ENCODE peak calls at places on chromosomes 11 and 22, in five cellular contexts. One of them, this sample, is unnamed.
A peak's percentile ranks its signal among the peaks of the same experiment; 100 is the strongest.

GRCh38 chr11:3920148-3920852 is 64.8 kb downstream of the STIM1 start:
- DNase-seq in astrocyte: peak; percentile 74
- DNase-seq in GM23338: no peak
- DNase-seq in hepatocyte: no peak
- DNase-seq in IMR-90: peak; percentile 67
- DNase-seq in this sample: peak; percentile 91

GRCh38 chr11:3095712-3096361 is 38.6 kb upstream of the CARS1 start:
- DNase-seq in astrocyte: peak; percentile 77
- DNase-seq in hepatocyte: peak; percentile 39
- DNase-seq in GM23338: no peak
- DNase-seq in IMR-90: peak; percentile 91
- DNase-seq in this sample: peak; percentile 88

GRCh38 chr11:107550304-107550703 is 15.2 kb downstream of the ALKBH8 start:
- DNase-seq in GM23338: no peak
- DNase-seq in IMR-90: no peak
- DNase-seq in hepatocyte: no peak
- DNase-seq in astrocyte: no peak
- DNase-seq in this sample: no peak

GRCh38 chr22:47814474-47814873 is 1052.0 kb downstream of the TBC1D22A start:
- DNase-seq in GM23338: no peak
- DNase-seq in hepatocyte: no peak
- DNase-seq in IMR-90: no peak
- DNase-seq in astrocyte: no peak
- DNase-seq in this sample: no peak

GRCh38 chr11:133082851-133083488 is 449.3 kb downstream of the OPCML start:
- DNase-seq in IMR-90: peak; percentile 17
- DNase-seq in astrocyte: peak; percentile 25
- DNase-seq in GM23338: peak; percentile 83
- DNase-seq in hepatocyte: peak; percentile 88
- DNase-seq in this sample: peak; percentile 35

GRCh38 chr11:33778682-33779081 is 4.4 kb upstream of the FBXO3 start:
- DNase-seq in astrocyte: peak; percentile 88
- DNase-seq in GM23338: peak; percentile 44
- DNase-seq in hepatocyte: peak; percentile 51
- DNase-seq in IMR-90: peak; percentile 83
- DNase-seq in this sample: peak; percentile 80

GRCh38 chr11:101721270-101721669 is 137.5 kb upstream of the TRPC6 start:
- DNase-seq in IMR-90: peak; percentile 1
- DNase-seq in GM23338: no peak
- DNase-seq in astrocyte: peak; percentile 2
- DNase-seq in hepatocyte: no peak
- DNase-seq in this sample: peak; percentile 20

GRCh38 chr11:79950172-79950571 is 509.3 kb upstream of the TENM4 start:
- DNase-seq in IMR-90: no peak
- DNase-seq in hepatocyte: no peak
- DNase-seq in astrocyte: no peak
- DNase-seq in GM23338: peak; percentile 37
- DNase-seq in this sample: no peak

GRCh38 chr11:69894126-69895047 is 75.2 kb upstream of the FGF3 start:
- DNase-seq in hepatocyte: no peak
- DNase-seq in GM23338: no peak
- DNase-seq in astrocyte: peak; percentile 10
- DNase-seq in IMR-90: peak; percentile 77
- DNase-seq in this sample: peak; percentile 20

GRCh38 chr11:94769897-94770296 is 1.7 kb downstream of the AMOTL1 start:
- DNase-seq in astrocyte: no peak
- DNase-seq in IMR-90: no peak
- DNase-seq in GM23338: no peak
- DNase-seq in hepatocyte: no peak
- DNase-seq in this sample: no peak

GRCh38 chr11:92224394-92225205 is at the start of gene FAT3:
- DNase-seq in hepatocyte: peak; percentile 77
- DNase-seq in GM23338: peak; percentile 81
- DNase-seq in astrocyte: peak; percentile 71
- DNase-seq in IMR-90: peak; percentile 41
- DNase-seq in this sample: peak; percentile 80

GRCh38 chr11:14672635-14673034 is 29.0 kb downstream of the PDE3B start:
- DNase-seq in hepatocyte: no peak
- DNase-seq in GM23338: no peak
- DNase-seq in IMR-90: peak; percentile 73
- DNase-seq in astrocyte: peak; percentile 20
- DNase-seq in this sample: peak; percentile 67

GRCh38 chr11:95135155-95135554 is 45.5 kb downstream of the ENDOD1 start:
- DNase-seq in hepatocyte: no peak
- DNase-seq in IMR-90: no peak
- DNase-seq in GM23338: no peak
- DNase-seq in astrocyte: no peak
- DNase-seq in this sample: peak; percentile 43

GRCh38 chr22:44682556-44683168 is 19.3 kb upstream of the PRR5 start:
- DNase-seq in hepatocyte: no peak
- DNase-seq in GM23338: no peak
- DNase-seq in astrocyte: no peak
- DNase-seq in IMR-90: no peak
- DNase-seq in this sample: no peak

GRCh38 chr11:120869516-120870011 is 154.3 kb upstream of the TBCEL start:
- DNase-seq in astrocyte: no peak
- DNase-seq in hepatocyte: no peak
- DNase-seq in IMR-90: no peak
- DNase-seq in GM23338: no peak
- DNase-seq in this sample: no peak

GRCh38 chr11:102184269-102184987 is 74.2 kb downstream of the YAP1 start:
- DNase-seq in astrocyte: no peak
- DNase-seq in IMR-90: no peak
- DNase-seq in GM23338: no peak
- DNase-seq in hepatocyte: no peak
- DNase-seq in this sample: no peak

GRCh38 chr11:11218287-11218986 is 134.6 kb downstream of the CSNK2A3 start:
- DNase-seq in astrocyte: no peak
- DNase-seq in IMR-90: no peak
- DNase-seq in hepatocyte: peak; percentile 31
- DNase-seq in GM23338: no peak
- DNase-seq in this sample: no peak

GRCh38 chr11:11213117-11213516 is 139.9 kb downstream of the CSNK2A3 start:
- DNase-seq in IMR-90: no peak
- DNase-seq in GM23338: no peak
- DNase-seq in hepatocyte: no peak
- DNase-seq in astrocyte: no peak
- DNase-seq in this sample: no peak

GRCh38 chr11:11217555-11218286 is 135.3 kb downstream of the CSNK2A3 start:
- DNase-seq in astrocyte: no peak
- DNase-seq in IMR-90: no peak
- DNase-seq in GM23338: no peak
- DNase-seq in hepatocyte: no peak
- DNase-seq in this sample: no peak

GRCh38 chr11:11215058-11215815 is 137.8 kb downstream of the CSNK2A3 start:
- DNase-seq in IMR-90: no peak
- DNase-seq in hepatocyte: no peak
- DNase-seq in GM23338: no peak
- DNase-seq in astrocyte: no peak
- DNase-seq in this sample: no peak

GRCh38 chr11:11215944-11216343 is 137.1 kb downstream of the CSNK2A3 start:
- DNase-seq in IMR-90: no peak
- DNase-seq in astrocyte: no peak
- DNase-seq in GM23338: no peak
- DNase-seq in hepatocyte: no peak
- DNase-seq in this sample: no peak
- TF ChIP-seq CTCF in IMR-90: no peak
- TF ChIP-seq CTCF in astrocyte: no peak
- TF ChIP-seq CTCF in GM23338: no peak
- TF ChIP-seq CTCF in hepatocyte: no peak
- TF ChIP-seq CTCF in this sample: no peak

GRCh38 chr11:47997063-47998053 is 17.0 kb downstream of the PTPRJ start:
- DNase-seq in astrocyte: no peak
- DNase-seq in IMR-90: no peak
- DNase-seq in GM23338: no peak
- DNase-seq in hepatocyte: no peak
- DNase-seq in this sample: no peak

GRCh38 chr11:47992959-47993820 is 12.8 kb downstream of the PTPRJ start:
- DNase-seq in IMR-90: peak; percentile 89
- DNase-seq in astrocyte: peak; percentile 81
- DNase-seq in hepatocyte: peak; percentile 62
- DNase-seq in GM23338: no peak
- DNase-seq in this sample: peak; percentile 85

GRCh38 chr11:47994417-47994816 is 14.1 kb downstream of the PTPRJ start:
- DNase-seq in GM23338: no peak
- DNase-seq in hepatocyte: no peak
- DNase-seq in IMR-90: no peak
- DNase-seq in astrocyte: no peak
- DNase-seq in this sample: no peak

GRCh38 chr11:47998345-47998732 is 18.0 kb downstream of the PTPRJ start:
- DNase-seq in GM23338: no peak
- DNase-seq in IMR-90: no peak
- DNase-seq in hepatocyte: no peak
- DNase-seq in astrocyte: no peak
- DNase-seq in this sample: no peak

GRCh38 chr11:47995318-47995717 is 15.0 kb downstream of the PTPRJ start:
- DNase-seq in hepatocyte: peak; percentile 43
- DNase-seq in GM23338: no peak
- DNase-seq in IMR-90: no peak
- DNase-seq in astrocyte: no peak
- DNase-seq in this sample: no peak
- H3K4me2 ChIP-seq in hepatocyte: no peak overlapping the region
- H3K4me2 ChIP-seq in GM23338: no peak overlapping the region
- H3K4me2 ChIP-seq in IMR-90: no peak overlapping the region
- H3K4me2 ChIP-seq in astrocyte: no peak overlapping the region
- H3K4me2 ChIP-seq in this sample: no peak overlapping the region

GRCh38 chr11:1084561-1085439 is 10.1 kb downstream of the MUC2 start:
- DNase-seq in astrocyte: no peak
- DNase-seq in IMR-90: no peak
- DNase-seq in GM23338: no peak
- DNase-seq in hepatocyte: no peak
- DNase-seq in this sample: no peak
- H2AFZ ChIP-seq in astrocyte: no peak overlapping the region
- H2AFZ ChIP-seq in IMR-90: no peak overlapping the region
- H2AFZ ChIP-seq in GM23338: no peak overlapping the region
- H2AFZ ChIP-seq in hepatocyte: no peak overlapping the region
- H2AFZ ChIP-seq in this sample: no peak overlapping the region

GRCh38 chr11:89626366-89626765 is 83.7 kb upstream of the TRIM77 start:
- DNase-seq in astrocyte: no peak
- DNase-seq in hepatocyte: no peak
- DNase-seq in GM23338: no peak
- DNase-seq in IMR-90: no peak
- DNase-seq in this sample: no peak

DNA sequence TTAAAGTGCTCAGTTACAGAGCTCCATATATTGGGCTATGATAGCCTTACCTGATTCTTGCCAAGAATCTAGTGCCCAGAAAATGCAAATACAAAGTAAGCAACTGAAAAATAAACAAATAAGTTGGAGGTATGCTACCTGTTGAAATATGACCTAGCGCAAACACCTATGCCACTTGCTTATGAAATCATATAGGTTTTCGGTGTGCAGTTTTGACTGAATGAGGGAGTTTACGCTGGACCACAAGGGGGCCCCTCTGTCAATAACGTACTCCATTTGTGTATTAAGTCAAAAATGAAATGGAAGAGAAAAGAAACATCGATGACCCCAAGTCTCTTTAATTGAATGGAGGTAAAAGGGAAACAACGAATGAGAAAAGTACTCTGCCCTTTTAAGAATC is 84.9 kb upstream of the TRIM77 start:
- DNase-seq in IMR-90: no peak
- DNase-seq in astrocyte: no peak
- DNase-seq in hepatocyte: no peak
- DNase-seq in GM23338: no peak
- DNase-seq in this sample: no peak
- TF ChIP-seq CTCF in IMR-90: peak; percentile 2
- TF ChIP-seq CTCF in astrocyte: peak; percentile 6
- TF ChIP-seq CTCF in hepatocyte: no peak
- TF ChIP-seq CTCF in GM23338: peak; percentile 44
- TF ChIP-seq CTCF in this sample: peak; percentile 22

GRCh38 chr11:67453816-67454732 is 1.1 kb upstream of the CABP4 start:
- DNase-seq in astrocyte: no peak
- DNase-seq in GM23338: no peak
- DNase-seq in IMR-90: no peak
- DNase-seq in hepatocyte: no peak
- DNase-seq in this sample: no peak

GRCh38 chr11:67452141-67452952 is at the start of gene GPR152:
- DNase-seq in IMR-90: no peak
- DNase-seq in GM23338: no peak
- DNase-seq in hepatocyte: no peak
- DNase-seq in astrocyte: no peak
- DNase-seq in this sample: no peak

GRCh38 chr11:67456068-67456705 is 1.0 kb downstream of the CABP4 start:
- DNase-seq in hepatocyte: no peak
- DNase-seq in GM23338: no peak
- DNase-seq in astrocyte: no peak
- DNase-seq in IMR-90: no peak
- DNase-seq in this sample: no peak

GRCh38 chr11:67457453-67457852 is 2.3 kb downstream of the CABP4 start:
- DNase-seq in hepatocyte: no peak
- DNase-seq in IMR-90: no peak
- DNase-seq in astrocyte: no peak
- DNase-seq in GM23338: no peak
- DNase-seq in this sample: no peak

GRCh38 chr11:67455054-67455453 is at the start of gene CABP4:
- DNase-seq in astrocyte: no peak
- DNase-seq in hepatocyte: no peak
- DNase-seq in IMR-90: no peak
- DNase-seq in GM23338: no peak
- DNase-seq in this sample: no peak
- H3K4me2 ChIP-seq in astrocyte: no peak within 1 kb of the TSS
- H3K4me2 ChIP-seq in hepatocyte: no peak within 1 kb of the TSS
- H3K4me2 ChIP-seq in IMR-90: no peak within 1 kb of the TSS
- H3K4me2 ChIP-seq in GM23338: no peak within 1 kb of the TSS
- H3K4me2 ChIP-seq in this sample: no peak within 1 kb of the TSS

GRCh38 chr22:29048822-29049654 is 12.6 kb downstream of the C22orf31 start:
- DNase-seq in astrocyte: no peak
- DNase-seq in GM23338: no peak
- DNase-seq in IMR-90: no peak
- DNase-seq in hepatocyte: no peak
- DNase-seq in this sample: no peak
- H2AFZ ChIP-seq in astrocyte: no peak overlapping the region
- H2AFZ ChIP-seq in GM23338: no peak overlapping the region
- H2AFZ ChIP-seq in IMR-90: no peak overlapping the region
- H2AFZ ChIP-seq in hepatocyte: no peak overlapping the region
- H2AFZ ChIP-seq in this sample: no peak overlapping the region

GRCh38 chr11:27740362-27741024 is 40.2 kb upstream of the BDNF start:
- DNase-seq in IMR-90: no peak
- DNase-seq in hepatocyte: no peak
- DNase-seq in GM23338: peak; percentile 73
- DNase-seq in astrocyte: no peak
- DNase-seq in this sample: no peak

DNA sequence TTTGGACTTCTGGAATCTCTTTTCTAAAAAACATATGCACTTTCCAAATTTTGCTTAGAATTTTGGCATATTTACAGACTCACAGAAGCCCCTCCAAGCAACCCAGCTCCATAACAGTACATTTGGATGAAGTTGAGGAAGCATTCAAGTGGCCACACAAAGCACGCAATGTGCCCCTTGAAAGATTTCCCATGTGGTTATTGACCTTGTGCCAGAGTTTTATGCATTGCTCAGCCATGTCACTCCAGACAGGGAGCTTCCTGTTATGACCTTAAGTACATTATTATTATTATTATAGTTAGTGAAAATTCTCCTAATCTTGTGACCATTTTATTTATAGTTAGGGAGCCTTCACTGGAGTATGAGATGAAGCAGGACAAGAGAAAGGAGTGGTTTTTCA is 35.0 kb upstream of the BDNF start:
- DNase-seq in astrocyte: peak; percentile 43
- DNase-seq in hepatocyte: no peak
- DNase-seq in GM23338: no peak
- DNase-seq in IMR-90: no peak
- DNase-seq in this sample: no peak
- TF ChIP-seq CTCF in astrocyte: no peak
- TF ChIP-seq CTCF in hepatocyte: no peak
- TF ChIP-seq CTCF in GM23338: no peak
- TF ChIP-seq CTCF in IMR-90: no peak
- TF ChIP-seq CTCF in this sample: no peak